ENCODE peak calls at places on chromosomes 2 and 18, in eight cellular contexts. J is adipocyte; I is omental fat pad; Z is RWPE1; C is activated naive CD4-positive, alpha-beta T cell; D is activated CD4-positive, alpha-beta T cell treated with anti-CD3 and anti-CD28 coated beads, Interleukin-2, amount 50 U/mL, for 1 hour; S is endothelial cell; R is stimulated activated CD4-positive, alpha-beta T cell treated with anti-CD3 and anti-CD28 coated beads, TNF-alpha, amount 100 ng/mL, for 24 hours. P is an unnamed sample.

GRCh38 chr2:85776672-85777071 is 22.9 kb downstream of the ATOH8 start:
- DNase-seq in D (no peak), R (no peak), S (no peak), Z (no peak), C (no peak), I (no peak), J (no peak), P (no peak)

GRCh38 chr2:217160103-217160502 is 300.2 kb upstream of the TNP1 start:
- DNase-seq in Z (peak), C (no peak), D (no peak), I (no peak), R (no peak), S (no peak), J (no peak), P (no peak)

GRCh38 chr18:11947214-11948119 is 33.8 kb upstream of the IMPA2 start:
- DNase-seq in R (peak), D (peak), C (peak), I (peak), Z (peak), S (peak), J (peak), P (no peak)

GRCh38 chr2:218648473-218649100 is 10.8 kb downstream of the ZNF142 start:
- DNase-seq in S (peak), I (no peak), R (peak), C (peak), Z (peak), D (peak), J (peak), P (peak)

GRCh38 chr2:10235909-10236550 is 66.7 kb upstream of the HPCAL1 start:
- DNase-seq in J (no peak), R (no peak), C (no peak), Z (no peak), S (no peak), D (no peak), I (no peak), P (no peak)

GRCh38 chr2:19868224-19868623 is 33.6 kb downstream of the TTC32 start:
- DNase-seq in C (no peak), S (no peak), R (no peak), J (no peak), D (no peak), I (no peak), Z (no peak), P (no peak)

GRCh38 chr2:223725494-223725893 is 111.9 kb downstream of the AP1S3 start:
- DNase-seq in D (no peak), Z (peak), S (peak), C (no peak), I (peak), J (peak), R (no peak), P (peak)

GRCh38 chr2:218367415-218368149 is 10.9 kb downstream of the CATIP start:
- DNase-seq in S (peak), I (peak), R (peak), J (peak), D (peak), C (peak), Z (peak), P (no peak)

GRCh38 chr2:109479804-109480203 is 134.0 kb downstream of the SEPTIN10 start:
- DNase-seq in J (no peak), C (no peak), S (no peak), D (no peak), R (no peak), Z (no peak), I (no peak), P (no peak)

GRCh38 chr18:31819106-31819924 is 58.6 kb upstream of the SLC25A52 start:
- DNase-seq in Z (peak), I (no peak), C (no peak), S (no peak), R (no peak), J (peak), D (no peak), P (peak)

GRCh38 chr2:128797533-128797932 is 478.9 kb upstream of the HS6ST1 start:
- DNase-seq in I (no peak), D (no peak), Z (no peak), J (no peak), C (no peak), R (no peak), S (no peak), P (no peak)